ENCODE peak calls at places on chromosomes 11 and 22, in four cellular contexts. E is GM04504, T is left colon, Q is ACHN. H is an unnamed sample.

GRCh38 chr11:133947298-133947905 is 9.4 kb downstream of the IGSF9B start:
- DNase-seq in E (no peak), T (no peak), Q (peak), H (no peak)

GRCh38 chr11:45451766-45452440 is 165.8 kb upstream of the SYT13 start:
- DNase-seq in E (no peak), T (no peak), Q (no peak), H (no peak)

GRCh38 chr11:61827573-61828378 is at the start of gene FADS2:
- DNase-seq in E (peak), T (peak), Q (peak), H (peak)

GRCh38 chr11:130912552-130912951 is 3.7 kb downstream of the SNX19 start:
- DNase-seq in E (no peak), T (no peak), Q (no peak), H (no peak)

GRCh38 chr22:27105142-27106025 is 448.0 kb downstream of the MIAT start:
- DNase-seq in E (peak), T (peak), Q (no peak), H (no peak)

GRCh38 chr11:70067036-70067435 is 11.1 kb upstream of the ANO1 start:
- DNase-seq in E (no peak), T (no peak), Q (no peak), H (no peak)

GRCh38 chr22:39727541-39727940 is 157.0 kb downstream of the CACNA1I start:
- DNase-seq in E (peak), T (no peak), Q (no peak), H (no peak)

GRCh38 chr22:27283714-27284113 is 517.8 kb downstream of the MN1 start:
- DNase-seq in E (no peak), T (no peak), Q (no peak), H (no peak)

GRCh38 chr11:57546869-57547518 is 9.6 kb downstream of the SMTNL1 start:
- DNase-seq in E (peak), T (no peak), Q (peak), H (no peak)

GRCh38 chr11:35013514-35014191 is 97.2 kb downstream of the PDHX start:
- DNase-seq in E (no peak), T (no peak), Q (no peak), H (peak)

GRCh38 chr22:21726650-21727049 is 8.9 kb downstream of the YPEL1 start:
- DNase-seq in E (no peak), T (no peak), Q (peak), H (no peak)

GRCh38 chr11:10002221-10002620 is 291.8 kb downstream of the SBF2 start:
- DNase-seq in E (no peak), T (no peak), Q (no peak), H (no peak)

GRCh38 chr11:68584097-68584496 is 100.2 kb upstream of the GAL start:
- DNase-seq in E (no peak), T (no peak), Q (peak), H (peak)

GRCh38 chr11:31826530-31827438 is 15.7 kb upstream of the PAX6 start:
- DNase-seq in E (no peak), T (no peak), Q (no peak), H (no peak)

H was measured in GM12864.